ENCODE peak calls at places on chromosomes 12 and 14, in seven cellular contexts. One of them, this sample, is unnamed.

GRCh38 chr12:53325539-53326061 is 4.2 kb upstream of the AAAS start:
- DNase-seq in IMR-90: no peak
- DNase-seq in astrocyte: no peak
- DNase-seq in trophoblast cell: peak; percentile 37
- DNase-seq in GM23248: peak; percentile 66
- DNase-seq in fibroblast of lung: no peak
- DNase-seq in neuronal stem cell: no peak
- DNase-seq in this sample: peak; percentile 32

GRCh38 chr14:75825147-75825592 is 156.6 kb downstream of the TGFB3 start:
- DNase-seq in IMR-90: no peak
- DNase-seq in astrocyte: no peak
- DNase-seq in trophoblast cell: no peak
- DNase-seq in GM23248: peak; percentile 9
- DNase-seq in fibroblast of lung: peak; percentile 41
- DNase-seq in neuronal stem cell: no peak
- DNase-seq in this sample: no peak

GRCh38 chr12:59811991-59812390 is 216.2 kb downstream of the SLC16A7 start:
- DNase-seq in IMR-90: no peak
- DNase-seq in astrocyte: no peak
- DNase-seq in trophoblast cell: no peak
- DNase-seq in GM23248: no peak
- DNase-seq in fibroblast of lung: no peak
- DNase-seq in neuronal stem cell: no peak
- DNase-seq in this sample: no peak

GRCh38 chr12:62922539-62922938 is 12.4 kb downstream of the PPM1H start:
- DNase-seq in IMR-90: no peak
- DNase-seq in astrocyte: no peak
- DNase-seq in trophoblast cell: no peak
- DNase-seq in GM23248: no peak
- DNase-seq in fibroblast of lung: peak; percentile 6
- DNase-seq in neuronal stem cell: no peak
- DNase-seq in this sample: no peak

GRCh38 chr12:47095446-47096236 is 15.9 kb upstream of the AMIGO2 start:
- DNase-seq in IMR-90: peak; percentile 95
- DNase-seq in astrocyte: peak; percentile 98
- DNase-seq in trophoblast cell: no peak
- DNase-seq in GM23248: peak; percentile 77
- DNase-seq in fibroblast of lung: peak; percentile 99
- DNase-seq in neuronal stem cell: no peak
- DNase-seq in this sample: no peak

GRCh38 chr12:109951751-109952150 is 44.4 kb downstream of the GIT2 start:
- DNase-seq in IMR-90: peak; percentile 98
- DNase-seq in astrocyte: peak; percentile 95
- DNase-seq in trophoblast cell: peak; percentile 81
- DNase-seq in GM23248: peak; percentile 58
- DNase-seq in fibroblast of lung: peak; percentile 96
- DNase-seq in neuronal stem cell: no peak
- DNase-seq in this sample: peak; percentile 51

GRCh38 chr12:60172696-60173095 is 576.9 kb downstream of the SLC16A7 start:
- DNase-seq in IMR-90: no peak
- DNase-seq in astrocyte: no peak
- DNase-seq in trophoblast cell: no peak
- DNase-seq in GM23248: no peak
- DNase-seq in fibroblast of lung: no peak
- DNase-seq in neuronal stem cell: no peak
- DNase-seq in this sample: no peak

GRCh38 chr12:92290016-92290685 is 144.5 kb upstream of the BTG1 start:
- DNase-seq in IMR-90: peak; percentile 65
- DNase-seq in astrocyte: peak; percentile 76
- DNase-seq in trophoblast cell: no peak
- DNase-seq in GM23248: peak; percentile 84
- DNase-seq in fibroblast of lung: peak; percentile 83
- DNase-seq in neuronal stem cell: no peak
- DNase-seq in this sample: no peak

GRCh38 chr14:59116984-59117415 is 71.5 kb upstream of the DAAM1 start:
- DNase-seq in IMR-90: peak; percentile 35
- DNase-seq in astrocyte: peak; percentile 28
- DNase-seq in trophoblast cell: no peak
- DNase-seq in GM23248: peak; percentile 19
- DNase-seq in fibroblast of lung: peak; percentile 51
- DNase-seq in neuronal stem cell: no peak
- DNase-seq in this sample: no peak

GRCh38 chr12:69929531-69929930 is 104.5 kb downstream of the MYRFL start:
- DNase-seq in IMR-90: peak; percentile 6
- DNase-seq in astrocyte: peak; percentile 56
- DNase-seq in trophoblast cell: no peak
- DNase-seq in GM23248: peak; percentile 32
- DNase-seq in fibroblast of lung: peak; percentile 67
- DNase-seq in neuronal stem cell: no peak
- DNase-seq in this sample: no peak

GRCh38 chr12:69934011-69934410 is 109.0 kb downstream of the MYRFL start:
- DNase-seq in IMR-90: no peak
- DNase-seq in astrocyte: no peak
- DNase-seq in trophoblast cell: no peak
- DNase-seq in GM23248: no peak
- DNase-seq in fibroblast of lung: no peak
- DNase-seq in neuronal stem cell: no peak
- DNase-seq in this sample: no peak

GRCh38 chr12:69929125-69929524 is 104.1 kb downstream of the MYRFL start:
- DNase-seq in IMR-90: no peak
- DNase-seq in astrocyte: peak; percentile 42
- DNase-seq in trophoblast cell: no peak
- DNase-seq in GM23248: peak; percentile 55
- DNase-seq in fibroblast of lung: peak; percentile 55
- DNase-seq in neuronal stem cell: no peak
- DNase-seq in this sample: no peak

GRCh38 chr12:69933115-69933552 is 108.1 kb downstream of the MYRFL start:
- DNase-seq in IMR-90: no peak
- DNase-seq in astrocyte: no peak
- DNase-seq in trophoblast cell: no peak
- DNase-seq in GM23248: no peak
- DNase-seq in fibroblast of lung: no peak
- DNase-seq in neuronal stem cell: no peak
- DNase-seq in this sample: peak; percentile 86

GRCh38 chr12:69932154-69932553 is 107.1 kb downstream of the MYRFL start:
- DNase-seq in IMR-90: no peak
- DNase-seq in astrocyte: no peak
- DNase-seq in trophoblast cell: no peak
- DNase-seq in GM23248: no peak
- DNase-seq in fibroblast of lung: no peak
- DNase-seq in neuronal stem cell: no peak
- DNase-seq in this sample: peak; percentile 95
- H3K27ac ChIP-seq in IMR-90: no peak overlapping the region
- H3K27ac ChIP-seq in astrocyte: no peak overlapping the region
- H3K27ac ChIP-seq in trophoblast cell: peak overlapping the region; percentile 32
- H3K27ac ChIP-seq in GM23248: no peak overlapping the region
- H3K27ac ChIP-seq in fibroblast of lung: no peak overlapping the region
- H3K27ac ChIP-seq in neuronal stem cell: no peak overlapping the region
- H3K27ac ChIP-seq in this sample: peak overlapping the region; percentile 50

GRCh38 chr14:102451064-102451352 is 58.6 kb downstream of the ANKRD9 start:
- DNase-seq in IMR-90: no peak
- DNase-seq in astrocyte: no peak
- DNase-seq in trophoblast cell: no peak
- DNase-seq in GM23248: no peak
- DNase-seq in fibroblast of lung: no peak
- DNase-seq in neuronal stem cell: no peak
- DNase-seq in this sample: no peak

GRCh38 chr14:102457491-102457890 is 52.1 kb downstream of the ANKRD9 start:
- DNase-seq in IMR-90: no peak
- DNase-seq in astrocyte: no peak
- DNase-seq in trophoblast cell: no peak
- DNase-seq in GM23248: no peak
- DNase-seq in fibroblast of lung: no peak
- DNase-seq in neuronal stem cell: no peak
- DNase-seq in this sample: no peak

GRCh38 chr14:102452302-102452701 is 57.3 kb downstream of the ANKRD9 start:
- DNase-seq in IMR-90: no peak
- DNase-seq in astrocyte: no peak
- DNase-seq in trophoblast cell: no peak
- DNase-seq in GM23248: no peak
- DNase-seq in fibroblast of lung: no peak
- DNase-seq in neuronal stem cell: no peak
- DNase-seq in this sample: no peak

GRCh38 chr14:102450206-102451063 is 59.1 kb downstream of the ANKRD9 start:
- DNase-seq in IMR-90: no peak
- DNase-seq in astrocyte: no peak
- DNase-seq in trophoblast cell: no peak
- DNase-seq in GM23248: no peak
- DNase-seq in fibroblast of lung: no peak
- DNase-seq in neuronal stem cell: no peak
- DNase-seq in this sample: no peak

DNA sequence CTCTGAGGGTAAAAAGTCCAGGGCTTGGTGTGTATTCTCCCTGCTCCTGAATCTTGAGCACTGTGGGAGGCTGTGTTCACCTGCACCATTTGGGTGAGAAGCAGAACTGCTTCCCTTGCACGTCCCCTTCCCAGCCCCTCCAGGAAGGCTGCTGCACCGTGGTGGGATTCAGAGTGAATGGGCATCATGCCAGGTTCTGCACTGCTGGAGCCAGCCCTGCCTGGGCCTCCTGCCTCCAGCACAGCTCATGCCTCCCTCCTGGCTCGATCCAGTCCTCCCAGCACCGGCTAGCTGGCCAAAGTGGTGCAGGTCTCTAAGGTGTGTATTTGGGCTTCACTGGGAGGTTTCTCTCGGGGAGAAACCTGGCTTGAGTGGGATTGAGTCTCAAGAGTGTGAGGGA is 54.9 kb downstream of the ANKRD9 start:
- DNase-seq in IMR-90: no peak
- DNase-seq in astrocyte: no peak
- DNase-seq in trophoblast cell: no peak
- DNase-seq in GM23248: no peak
- DNase-seq in fibroblast of lung: no peak
- DNase-seq in neuronal stem cell: no peak
- DNase-seq in this sample: no peak
- H3K9ac ChIP-seq in IMR-90: no peak overlapping the region
- H3K9ac ChIP-seq in astrocyte: no peak overlapping the region
- H3K9ac ChIP-seq in trophoblast cell: no peak overlapping the region
- H3K9ac ChIP-seq in GM23248: no peak overlapping the region
- H3K9ac ChIP-seq in fibroblast of lung: no peak overlapping the region
- H3K9ac ChIP-seq in neuronal stem cell: no peak overlapping the region
- H3K9ac ChIP-seq in this sample: no peak overlapping the region

GRCh38 chr14:73887704-73888459 is 1.2 kb downstream of the ZNF410 start:
- DNase-seq in IMR-90: no peak
- DNase-seq in astrocyte: no peak
- DNase-seq in trophoblast cell: peak; percentile 96
- DNase-seq in GM23248: peak; percentile 19
- DNase-seq in fibroblast of lung: no peak
- DNase-seq in neuronal stem cell: no peak
- DNase-seq in this sample: no peak

GRCh38 chr14:73887116-73887490 is 444 bp downstream of the ZNF410 start:
- DNase-seq in IMR-90: peak; percentile 27
- DNase-seq in astrocyte: peak; percentile 34
- DNase-seq in trophoblast cell: peak; percentile 40
- DNase-seq in GM23248: peak; percentile 64
- DNase-seq in fibroblast of lung: peak; percentile 45
- DNase-seq in neuronal stem cell: no peak
- DNase-seq in this sample: no peak

GRCh38 chr14:73888460-73888725 is 1.7 kb downstream of the ZNF410 start:
- DNase-seq in IMR-90: no peak
- DNase-seq in astrocyte: peak; percentile 11
- DNase-seq in trophoblast cell: no peak
- DNase-seq in GM23248: peak; percentile 45
- DNase-seq in fibroblast of lung: peak; percentile 32
- DNase-seq in neuronal stem cell: no peak
- DNase-seq in this sample: no peak

GRCh38 chr14:73886449-73887115 is at the start of gene ZNF410:
- DNase-seq in IMR-90: peak; percentile 98
- DNase-seq in astrocyte: peak; percentile 96
- DNase-seq in trophoblast cell: peak; percentile 96
- DNase-seq in GM23248: peak; percentile 99
- DNase-seq in fibroblast of lung: peak; percentile 98
- DNase-seq in neuronal stem cell: peak; percentile 81
- DNase-seq in this sample: peak; percentile 96

DNA sequence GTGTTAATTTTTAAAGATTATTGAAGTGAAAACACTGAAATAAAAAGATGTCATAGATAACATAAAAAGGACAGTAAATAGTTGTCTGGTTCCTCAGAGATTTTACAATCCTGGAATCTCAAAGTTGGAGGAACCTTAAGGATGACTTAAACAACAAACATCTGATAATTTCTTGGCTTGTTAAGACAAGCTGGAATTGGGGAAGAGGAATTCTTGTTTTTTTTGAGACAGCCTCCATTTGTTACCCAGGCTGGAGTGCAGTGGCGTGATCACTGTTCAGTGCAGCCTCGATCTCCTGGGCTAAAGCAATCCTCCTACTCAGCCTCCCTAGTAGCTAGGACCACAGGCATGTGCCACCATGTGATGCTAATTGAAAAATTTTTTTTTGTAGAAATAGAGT is 2.3 kb downstream of the ZNF410 start:
- DNase-seq in IMR-90: peak; percentile 28
- DNase-seq in astrocyte: peak; percentile 35
- DNase-seq in trophoblast cell: peak; percentile 91
- DNase-seq in GM23248: peak; percentile 69
- DNase-seq in fibroblast of lung: peak; percentile 56
- DNase-seq in neuronal stem cell: no peak
- DNase-seq in this sample: no peak
- H3K27ac ChIP-seq in IMR-90: no peak overlapping the region
- H3K27ac ChIP-seq in astrocyte: no peak overlapping the region
- H3K27ac ChIP-seq in trophoblast cell: no peak overlapping the region
- H3K27ac ChIP-seq in GM23248: peak overlapping the region; percentile 94
- H3K27ac ChIP-seq in fibroblast of lung: peak overlapping the region; percentile 13
- H3K27ac ChIP-seq in neuronal stem cell: no peak overlapping the region
- H3K27ac ChIP-seq in this sample: no peak overlapping the region

DNA sequence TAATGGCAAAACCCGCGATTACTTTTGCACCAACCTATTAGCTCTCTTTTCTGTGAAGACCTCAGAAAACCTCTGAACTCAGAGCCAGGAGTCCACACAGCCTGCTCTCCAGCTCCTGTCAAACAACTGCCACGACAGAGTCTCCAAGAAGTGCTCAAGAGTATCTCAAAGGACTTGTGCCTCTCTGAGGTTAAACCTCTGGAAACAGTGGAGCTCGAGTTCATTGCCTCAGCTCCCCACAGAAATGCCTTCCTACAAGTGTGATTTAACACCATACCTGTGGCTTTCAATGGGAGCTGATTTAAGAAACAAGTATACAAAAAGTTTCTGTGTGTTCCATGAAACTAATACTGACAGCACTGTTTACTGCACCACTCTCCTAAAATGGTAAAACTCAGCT is 20.1 kb downstream of the ACTN1 start:
- DNase-seq in IMR-90: no peak
- DNase-seq in astrocyte: no peak
- DNase-seq in trophoblast cell: no peak
- DNase-seq in GM23248: no peak
- DNase-seq in fibroblast of lung: peak; percentile 66
- DNase-seq in neuronal stem cell: no peak
- DNase-seq in this sample: no peak
- H3K9ac ChIP-seq in IMR-90: no peak overlapping the region
- H3K9ac ChIP-seq in astrocyte: peak overlapping the region; percentile 45
- H3K9ac ChIP-seq in trophoblast cell: no peak overlapping the region
- H3K9ac ChIP-seq in GM23248: peak overlapping the region; percentile 27
- H3K9ac ChIP-seq in fibroblast of lung: no peak overlapping the region
- H3K9ac ChIP-seq in neuronal stem cell: no peak overlapping the region
- H3K9ac ChIP-seq in this sample: no peak overlapping the region